ENCODE peak calls at places on chromosome 7, in ten cellular contexts. D is activated CD8-positive, alpha-beta T cell treated with anti-CD3 and anti-CD28 coated beads for 36 hours; Y is RWPE1; A is kidney glomerular epithelial cell; W is naive thymus-derived CD8-positive, alpha-beta T cell; C is islet precursor cell; P is psoas muscle; S is CD8-positive, alpha-beta memory T cell; N is NCI-H1092; O is Right ventricle myocardium superior. G is an unnamed sample.

GRCh38 chr7:87110778-87111177 is 41.5 kb upstream of the DMTF1 start:
- DNase-seq in D (no peak), Y (peak; percentile 50), A (no peak), W (no peak), C (no peak), P (no peak), S (no peak), N (no peak), O (no peak), G (no peak)

GRCh38 chr7:157641866-157642265 is 305.1 kb downstream of the DNAJB6 start:
- DNase-seq in D (no peak), Y (no peak), A (no peak), W (no peak), C (no peak), P (no peak), S (no peak), N (no peak), O (no peak), G (no peak)

GRCh38 chr7:91918356-91918755 is 22.3 kb upstream of the AKAP9 start:
- DNase-seq in D (no peak), Y (no peak), A (no peak), W (no peak), C (no peak), P (no peak), S (no peak), N (no peak), O (no peak), G (no peak)

GRCh38 chr7:114048386-114049235 is 129.8 kb upstream of the PPP1R3A start:
- DNase-seq in D (no peak), Y (peak; percentile 8), A (no peak), W (no peak), C (no peak), P (no peak), S (no peak), N (no peak), O (no peak), G (peak; percentile 28)

GRCh38 chr7:150383710-150384397 is 4.7 kb downstream of the ZNF775 start:
- DNase-seq in D (no peak), Y (no peak), A (no peak), W (no peak), C (peak; percentile 99), P (no peak), S (no peak), N (peak; percentile 66), O (no peak), G (peak; percentile 69)

GRCh38 chr7:150451833-150452431 is 1.5 kb downstream of the GIMAP8 start:
- DNase-seq in D (peak; percentile 73), Y (no peak), A (no peak), W (no peak), C (no peak), P (no peak), S (no peak), N (no peak), O (no peak), G (no peak)

GRCh38 chr7:100823534-100823933 is 3.8 kb downstream of the EPHB4 start:
- DNase-seq in D (no peak), Y (no peak), A (no peak), W (no peak), C (no peak), P (no peak), S (no peak), N (no peak), O (no peak), G (no peak)

GRCh38 chr7:80542398-80542797 is 30.5 kb upstream of the GNAT3 start:
- DNase-seq in D (no peak), Y (peak; percentile 44), A (peak; percentile 26), W (no peak), C (no peak), P (no peak), S (no peak), N (no peak), O (no peak), G (no peak)

GRCh38 chr7:140623995-140624902 is 16.4 kb downstream of the DENND2A start:
- DNase-seq in D (no peak), Y (no peak), A (no peak), W (no peak), C (peak; percentile 93), P (no peak), S (no peak), N (no peak), O (no peak), G (no peak)

GRCh38 chr7:50560865-50561351 is 4.3 kb downstream of the DDC start:
- DNase-seq in D (no peak), Y (no peak), A (no peak), W (no peak), C (peak; percentile 67), P (no peak), S (no peak), N (peak; percentile 96), O (no peak), G (peak; percentile 83)

GRCh38 chr7:128194533-128195282 is 46.4 kb upstream of the LEP start:
- DNase-seq in D (peak; percentile 21), Y (no peak), A (no peak), W (no peak), C (no peak), P (no peak), S (no peak), N (no peak), O (no peak), G (no peak)

GRCh38 chr7:155763122-155763521 is 49.1 kb downstream of the SHH start:
- DNase-seq in D (no peak), Y (no peak), A (no peak), W (no peak), C (no peak), P (no peak), S (no peak), N (no peak), O (no peak), G (no peak)

GRCh38 chr7:123687161-123687560 is 31.5 kb downstream of the LMOD2 start:
- DNase-seq in D (no peak), Y (no peak), A (no peak), W (no peak), C (no peak), P (no peak), S (no peak), N (no peak), O (no peak), G (no peak)

GRCh38 chr7:64802699-64803098 is 8.5 kb downstream of the ZNF138 start:
- DNase-seq in D (no peak), Y (no peak), A (no peak), W (no peak), C (no peak), P (no peak), S (no peak), N (no peak), O (no peak), G (no peak)

GRCh38 chr7:69787736-69788431 is 189.6 kb downstream of the AUTS2 start:
- DNase-seq in D (no peak), Y (no peak), A (no peak), W (no peak), C (peak; percentile 58), P (no peak), S (no peak), N (no peak), O (peak; percentile 35), G (peak; percentile 76)

GRCh38 chr7:135845415-135846075 is 96.9 kb upstream of the FAM180A start:
- DNase-seq in D (no peak), Y (no peak), A (no peak), W (no peak), C (no peak), P (no peak), S (no peak), N (no peak), O (no peak), G (no peak)

GRCh38 chr7:3312583-3312982 is 11.5 kb downstream of the SDK1 start:
- DNase-seq in D (no peak), Y (no peak), A (no peak), W (no peak), C (no peak), P (no peak), S (no peak), N (no peak), O (no peak), G (no peak)

GRCh38 chr7:106218546-106218945 is 66.2 kb downstream of the NAMPT start:
- DNase-seq in D (no peak), Y (no peak), A (no peak), W (no peak), C (no peak), P (no peak), S (no peak), N (no peak), O (no peak), G (no peak)

GRCh38 chr7:158975526-158976467 is 119.4 kb downstream of the DYNC2I1 start:
- DNase-seq in D (peak; percentile 77), Y (peak; percentile 51), A (no peak), W (no peak), C (no peak), P (no peak), S (no peak), N (no peak), O (no peak), G (peak; percentile 49)

GRCh38 chr7:130486963-130487324 is 4.9 kb upstream of the MEST start:
- DNase-seq in D (no peak), Y (peak; percentile 34), A (no peak), W (no peak), C (no peak), P (no peak), S (no peak), N (no peak), O (no peak), G (peak; percentile 58)

GRCh38 chr7:27520828-27521790 is 141.6 kb downstream of the HIBADH start:
- DNase-seq in D (no peak), Y (no peak), A (no peak), W (no peak), C (no peak), P (peak; percentile 30), S (no peak), N (no peak), O (peak; percentile 58), G (no peak)

GRCh38 chr7:129262333-129262732 is 37.5 kb downstream of the AHCYL2 start:
- DNase-seq in D (peak; percentile 32), Y (no peak), A (no peak), W (no peak), C (peak; percentile 67), P (no peak), S (no peak), N (no peak), O (no peak), G (no peak)

GRCh38 chr7:92674379-92674778 is 84.2 kb upstream of the FAM133B start:
- DNase-seq in D (no peak), Y (no peak), A (no peak), W (no peak), C (no peak), P (no peak), S (no peak), N (peak; percentile 26), O (no peak), G (peak; percentile 50)

GRCh38 chr7:139044813-139045794 is 9.3 kb upstream of the ZC3HAV1L start:
- DNase-seq in D (no peak), Y (no peak), A (no peak), W (no peak), C (no peak), P (no peak), S (no peak), N (no peak), O (no peak), G (no peak)

GRCh38 chr7:83119496-83119895 is 43.2 kb downstream of the PCLO start:
- DNase-seq in D (no peak), Y (no peak), A (peak; percentile 15), W (no peak), C (no peak), P (no peak), S (no peak), N (no peak), O (no peak), G (no peak)

GRCh38 chr7:134502463-134502862 is 24.9 kb upstream of the AKR1B10 start:
- DNase-seq in D (no peak), Y (no peak), A (no peak), W (no peak), C (no peak), P (peak; percentile 40), S (no peak), N (no peak), O (peak; percentile 47), G (no peak)

GRCh38 chr7:133102276-133103060 is 20.6 kb upstream of the CHCHD3 start:
- DNase-seq in D (no peak), Y (no peak), A (no peak), W (no peak), C (no peak), P (no peak), S (no peak), N (no peak), O (no peak), G (no peak)

GRCh38 chr7:28383949-28384348 is 28.4 kb upstream of the CREB5 start:
- DNase-seq in D (no peak), Y (no peak), A (no peak), W (no peak), C (no peak), P (no peak), S (no peak), N (no peak), O (no peak), G (no peak)